ENCODE peak calls at places on chromosomes 3 and 15, in seven cellular contexts. S is lower lobe of right lung, Z is vagina, P is mesendoderm, X is endodermal cell, N is aorta, E is transverse colon. L is an unnamed sample.

GRCh38 chr3:102083971-102084370 is 234.7 kb downstream of the NFKBIZ start:
- DNase-seq in S (no peak), N (no peak), E (no peak), P (no peak), X (no peak), Z (no peak), L (no peak)

GRCh38 chr15:69034352-69034751 is 19.9 kb downstream of the NOX5 start:
- DNase-seq in E (no peak), X (no peak), P (no peak), Z (peak; percentile 40), N (no peak), S (no peak), L (no peak)

GRCh38 chr3:186821429-186822367 is 15.4 kb upstream of the RFC4 start:
- DNase-seq in N (no peak), S (no peak), Z (no peak), E (no peak), X (peak; percentile 47), P (peak; percentile 65), L (no peak)

GRCh38 chr15:42955518-42955917 is 34.9 kb upstream of the TTBK2 start:
- DNase-seq in E (no peak), N (no peak), X (no peak), Z (no peak), S (no peak), P (no peak), L (no peak)

GRCh38 chr3:70580021-70580420 is 267.6 kb upstream of the MDFIC2 start:
- DNase-seq in Z (no peak), X (no peak), P (no peak), E (no peak), S (no peak), N (no peak), L (no peak)

GRCh38 chr3:8341853-8342252 is 159.8 kb upstream of the LMCD1 start:
- DNase-seq in X (no peak), P (no peak), E (no peak), N (no peak), Z (no peak), S (no peak), L (no peak)

GRCh38 chr3:50388720-50389352 is 29.5 kb upstream of the TMEM115 start:
- DNase-seq in N (no peak), P (peak; percentile 37), S (no peak), Z (no peak), E (no peak), X (no peak), L (no peak)

GRCh38 chr15:45457641-45458539 is 64.7 kb downstream of the SLC30A4 start:
- DNase-seq in X (peak; percentile 88), P (peak; percentile 82), N (peak; percentile 79), Z (no peak), S (peak; percentile 59), E (peak; percentile 79), L (peak; percentile 74)

GRCh38 chr15:25251700-25252390 is 187.0 kb downstream of the UBE3A start:
- DNase-seq in P (no peak), Z (no peak), X (peak; percentile 15), E (peak; percentile 3), S (peak; percentile 25), N (peak; percentile 63), L (no peak)

GRCh38 chr3:51921081-51921578 is 18.0 kb upstream of the IQCF1 start:
- DNase-seq in N (no peak), P (no peak), X (no peak), E (no peak), Z (no peak), S (no peak), L (no peak)

GRCh38 chr15:68262514-68263356 is 14.8 kb upstream of the FEM1B start:
- DNase-seq in Z (no peak), S (no peak), N (no peak), X (no peak), E (no peak), P (no peak), L (no peak)

GRCh38 chr15:100170280-100170654 is 171.5 kb downstream of the ADAMTS17 start:
- DNase-seq in P (no peak), Z (no peak), X (peak; percentile 25), S (no peak), E (no peak), N (no peak), L (no peak)

GRCh38 chr3:9349321-9350117 is 13.3 kb upstream of the THUMPD3 start:
- DNase-seq in E (no peak), P (no peak), S (no peak), Z (no peak), N (no peak), X (no peak), L (peak; percentile 90)

GRCh38 chr3:114179575-114179974 is 723 bp upstream of the DRD3 start:
- DNase-seq in N (no peak), Z (no peak), X (peak; percentile 55), S (no peak), E (no peak), P (peak; percentile 72), L (no peak)

GRCh38 chr3:30578986-30579579 is 27.3 kb upstream of the TGFBR2 start:
- DNase-seq in N (no peak), X (no peak), S (no peak), Z (no peak), E (no peak), P (peak; percentile 26), L (no peak)

GRCh38 chr3:63142681-63143080 is 135.4 kb upstream of the SYNPR start:
- DNase-seq in E (no peak), Z (no peak), S (no peak), N (no peak), P (no peak), X (no peak), L (no peak)
- H3K27ac ChIP-seq in E (no peak overlapping the region), Z (no peak overlapping the region), S (no peak overlapping the region), N (no peak overlapping the region), P (no peak overlapping the region), X (no peak overlapping the region), L (no peak overlapping the region)

GRCh38 chr15:70099966-70100494 is 2.3 kb upstream of the TLE3 start:
- DNase-seq in Z (no peak), S (no peak), E (no peak), X (no peak), P (peak; percentile 83), N (no peak), L (no peak)
- H3K4me3 ChIP-seq in Z (peak overlapping the region; percentile 45), S (peak overlapping the region; percentile 88), E (peak overlapping the region; percentile 34), X (peak overlapping the region; percentile 69), P (no peak overlapping the region), N (no peak overlapping the region), L (peak overlapping the region; percentile 19)

DNA sequence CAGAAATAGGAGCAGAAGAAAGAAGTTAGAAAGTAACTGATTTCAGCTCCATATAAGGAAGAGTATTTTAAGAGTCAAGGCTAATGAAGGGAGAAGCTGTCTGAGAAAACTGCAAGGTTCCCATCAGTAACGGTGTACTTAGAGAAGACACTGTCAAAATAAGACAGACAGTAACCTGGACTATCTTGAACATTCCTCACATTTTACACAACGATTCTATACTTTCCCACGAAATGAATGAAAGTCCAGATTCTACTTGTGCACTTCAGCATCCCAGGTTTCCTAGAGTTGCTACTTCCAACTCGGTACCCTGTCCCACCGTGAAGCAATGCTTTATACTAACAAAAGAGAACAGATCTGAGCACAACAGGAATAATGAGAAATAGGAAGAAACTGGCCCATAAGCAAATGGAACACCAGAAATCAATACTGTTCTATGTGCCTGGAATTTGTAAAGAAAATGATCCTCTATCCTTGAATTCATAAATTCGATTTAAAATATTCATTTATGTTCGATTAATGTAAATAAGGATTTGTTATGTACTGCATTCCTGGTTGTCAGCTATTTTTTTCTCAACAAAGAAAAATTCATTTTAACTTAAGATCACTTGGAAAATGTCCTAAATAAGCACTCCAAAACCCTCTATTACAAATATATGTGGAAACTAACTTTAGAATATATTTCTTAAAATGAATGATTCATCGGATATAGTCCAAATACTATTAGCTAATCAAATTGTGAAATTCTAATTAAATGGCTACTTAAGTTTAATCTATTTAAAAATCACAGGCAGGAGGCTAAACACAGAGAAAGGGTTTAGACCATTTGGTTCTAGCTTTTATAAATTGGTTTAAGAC is 1.5 kb downstream of the C3orf70 start:
- DNase-seq in P (no peak), Z (no peak), X (no peak), N (no peak), S (no peak), E (no peak), L (no peak)
- H3K27me3 ChIP-seq in P (peaks cover 3% of the 10 kb centered on the region), Z (no peaks in the 10 kb centered on the region), X (peaks cover 36% of the 10 kb centered on the region), N (no peaks in the 10 kb centered on the region), S (peaks cover 10% of the 10 kb centered on the region), E (peaks cover 4% of the 10 kb centered on the region), L (no peaks in the 10 kb centered on the region)

DNA sequence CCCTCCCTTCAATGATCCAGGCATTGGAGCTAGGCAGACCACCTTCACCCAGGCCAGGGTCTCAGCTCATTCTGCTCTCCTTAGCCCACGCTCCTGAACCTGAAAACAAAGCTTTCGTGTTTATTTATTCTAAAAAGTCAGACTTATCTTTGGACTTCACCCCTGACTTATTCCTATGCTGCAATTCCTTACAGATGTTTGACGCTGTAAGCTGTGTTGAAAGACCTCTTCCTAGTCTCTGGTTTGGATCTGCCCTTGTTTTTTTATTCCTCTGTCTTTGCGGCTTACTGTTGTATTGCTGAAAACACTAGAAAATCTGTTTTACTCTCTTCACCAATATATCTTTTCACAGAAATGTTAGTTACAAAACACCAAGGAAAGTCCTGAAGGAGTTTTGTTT is 40.5 kb upstream of the LDHAL6B start:
- DNase-seq in E (no peak), X (peak; percentile 14), P (no peak), Z (no peak), N (no peak), S (no peak), L (no peak)
- H3K27ac ChIP-seq in E (no peak overlapping the region), X (no peak overlapping the region), P (no peak overlapping the region), Z (peak overlapping the region; percentile 91), N (no peak overlapping the region), S (peak overlapping the region; percentile 15), L (no peak overlapping the region)

DNA sequence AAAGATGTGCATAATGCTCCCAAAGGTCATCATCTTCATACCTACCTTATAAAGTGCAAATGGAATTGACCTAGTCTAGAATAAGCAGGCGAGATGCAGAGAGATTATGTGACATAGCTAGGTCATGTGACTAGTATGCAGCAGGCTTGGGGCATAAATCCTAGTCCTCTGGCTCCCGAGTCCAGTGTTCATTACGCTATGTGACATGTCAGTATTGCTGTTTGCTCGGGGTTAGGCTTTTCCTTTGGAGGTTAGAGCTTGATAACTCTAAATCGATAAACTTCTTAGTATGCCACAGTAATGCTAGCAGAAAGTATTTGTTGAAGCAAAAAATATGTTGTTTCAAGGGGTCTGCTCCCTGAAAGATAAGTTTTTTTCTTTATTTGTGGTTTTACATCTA is 481.7 kb upstream of the TPRG1 start:
- DNase-seq in X (no peak), S (no peak), N (no peak), E (no peak), Z (no peak), P (no peak), L (no peak)
- H3K4me3 ChIP-seq in X (no peak overlapping the region), S (no peak overlapping the region), N (no peak overlapping the region), E (no peak overlapping the region), Z (no peak overlapping the region), P (no peak overlapping the region), L (no peak overlapping the region)